ENCODE peak calls at places on chromosomes 12 and 14, in eight cellular contexts. M is cardiac muscle cell; Q is fibroblast of lung; F is AG04449; X is endothelial cell of umbilical vein; O is CD4-positive, alpha-beta T cell; U is NB4; B is neural progenitor cell. J is an unnamed sample.

GRCh38 chr14:104941508-104942365 is 17.1 kb downstream of the PLD4 start:
- DNase-seq in M (no peak), Q (no peak), F (no peak), X (no peak), O (no peak), U (no peak), B (no peak), J (no peak)

GRCh38 chr12:81300454-81300853 is 222.6 kb downstream of the ACSS3 start:
- DNase-seq in M (peak), Q (no peak), F (no peak), X (no peak), O (no peak), U (peak), B (peak), J (no peak)

GRCh38 chr12:105910030-105910429 is 228.7 kb downstream of the NUAK1 start:
- DNase-seq in M (no peak), Q (no peak), F (no peak), X (no peak), O (no peak), U (no peak), B (no peak), J (no peak)

GRCh38 chr14:36771256-36771655 is 109.6 kb downstream of the PAX9 start:
- DNase-seq in M (no peak), Q (no peak), F (no peak), X (peak), O (no peak), U (no peak), B (no peak), J (no peak)

GRCh38 chr14:101360045-101360931 is 201.0 kb upstream of the DIO3 start:
- DNase-seq in M (peak), Q (peak), F (no peak), X (no peak), O (no peak), U (no peak), B (no peak), J (no peak)

GRCh38 chr14:101442451-101442850 is 118.8 kb upstream of the DIO3 start:
- DNase-seq in M (peak), Q (no peak), F (no peak), X (no peak), O (peak), U (peak), B (no peak), J (no peak)

GRCh38 chr12:57740656-57741412 is 2.3 kb upstream of the AGAP2 start:
- DNase-seq in M (no peak), Q (no peak), F (no peak), X (peak), O (peak), U (peak), B (no peak), J (peak)

GRCh38 chr14:41830679-41831078 is 224.0 kb downstream of the LRFN5 start:
- DNase-seq in M (peak), Q (peak), F (no peak), X (no peak), O (no peak), U (no peak), B (no peak), J (no peak)

GRCh38 chr14:91228112-91229004 is 16.1 kb downstream of the GPR68 start:
- DNase-seq in M (peak), Q (peak), F (no peak), X (peak), O (peak), U (peak), B (no peak), J (peak)

GRCh38 chr12:104219908-104220404 is 4.4 kb downstream of the TXNRD1 start:
- DNase-seq in M (no peak), Q (peak), F (peak), X (peak), O (peak), U (peak), B (no peak), J (no peak)

GRCh38 chr14:104138098-104138890 is at the start of gene KIF26A:
- DNase-seq in M (no peak), Q (no peak), F (no peak), X (peak), O (peak), U (no peak), B (peak), J (no peak)

GRCh38 chr14:85947461-85947860 is 417.5 kb downstream of the FLRT2 start:
- DNase-seq in M (no peak), Q (no peak), F (no peak), X (no peak), O (no peak), U (no peak), B (no peak), J (no peak)

GRCh38 chr14:50025073-50025472 is 91.3 kb downstream of the VCPKMT start:
- DNase-seq in M (no peak), Q (no peak), F (no peak), X (no peak), O (no peak), U (no peak), B (no peak), J (no peak)

GRCh38 chr14:69010632-69011031 is 31.5 kb upstream of the ACTN1 start:
- DNase-seq in M (no peak), Q (peak), F (no peak), X (no peak), O (peak), U (no peak), B (no peak), J (no peak)

GRCh38 chr12:51533799-51534198 is 57.2 kb upstream of the SCN8A start:
- DNase-seq in M (peak), Q (peak), F (no peak), X (peak), O (no peak), U (no peak), B (no peak), J (no peak)

GRCh38 chr12:51538149-51538548 is 52.9 kb upstream of the SCN8A start:
- DNase-seq in M (no peak), Q (no peak), F (no peak), X (no peak), O (no peak), U (no peak), B (no peak), J (no peak)

GRCh38 chr12:51534675-51535074 is 56.4 kb upstream of the SCN8A start:
- DNase-seq in M (no peak), Q (no peak), F (no peak), X (no peak), O (no peak), U (no peak), B (no peak), J (no peak)

GRCh38 chr12:51534216-51534615 is 56.8 kb upstream of the SCN8A start:
- DNase-seq in M (no peak), Q (no peak), F (no peak), X (no peak), O (no peak), U (no peak), B (no peak), J (no peak)

GRCh38 chr12:51536159-51536558 is 54.9 kb upstream of the SCN8A start:
- DNase-seq in M (peak), Q (peak), F (no peak), X (no peak), O (no peak), U (peak), B (no peak), J (no peak)
- TF ChIP-seq CTCF in M (no peak), Q (peak), F (no peak), X (no peak), O (no peak), U (no peak), B (peak), J (no peak)

DNA sequence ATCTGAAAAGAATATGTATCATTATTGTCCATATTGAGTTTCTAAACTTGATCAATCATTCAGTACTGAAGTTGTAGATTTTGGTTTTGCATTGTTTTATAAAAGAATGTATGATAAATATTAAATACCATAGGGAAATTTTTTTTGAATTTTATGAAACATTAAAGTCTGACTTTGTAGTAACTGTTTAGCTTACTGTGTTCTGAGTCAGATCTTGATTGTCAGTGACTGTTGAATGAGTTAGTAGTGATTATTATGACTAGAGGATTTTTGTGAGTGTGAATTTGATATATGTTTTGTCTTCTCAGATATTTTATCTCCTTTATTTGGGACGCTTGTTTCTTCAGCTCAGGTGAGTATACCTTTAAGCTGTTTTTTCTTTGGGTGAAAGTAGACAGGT is 10.1 kb downstream of the TDP1 start:
- DNase-seq in M (no peak), Q (no peak), F (no peak), X (no peak), O (no peak), U (no peak), B (no peak), J (no peak)
- TF ChIP-seq CTCF in M (no peak), Q (no peak), F (no peak), X (no peak), O (no peak), U (no peak), B (no peak), J (no peak)

GRCh38 chr14:33430414-33430813 is 491.7 kb downstream of the NPAS3 start:
- DNase-seq in M (no peak), Q (no peak), F (no peak), X (no peak), O (no peak), U (no peak), B (no peak), J (no peak)

GRCh38 chr14:33435911-33436310 is 497.2 kb downstream of the NPAS3 start:
- DNase-seq in M (peak), Q (peak), F (peak), X (no peak), O (no peak), U (no peak), B (no peak), J (no peak)

DNA sequence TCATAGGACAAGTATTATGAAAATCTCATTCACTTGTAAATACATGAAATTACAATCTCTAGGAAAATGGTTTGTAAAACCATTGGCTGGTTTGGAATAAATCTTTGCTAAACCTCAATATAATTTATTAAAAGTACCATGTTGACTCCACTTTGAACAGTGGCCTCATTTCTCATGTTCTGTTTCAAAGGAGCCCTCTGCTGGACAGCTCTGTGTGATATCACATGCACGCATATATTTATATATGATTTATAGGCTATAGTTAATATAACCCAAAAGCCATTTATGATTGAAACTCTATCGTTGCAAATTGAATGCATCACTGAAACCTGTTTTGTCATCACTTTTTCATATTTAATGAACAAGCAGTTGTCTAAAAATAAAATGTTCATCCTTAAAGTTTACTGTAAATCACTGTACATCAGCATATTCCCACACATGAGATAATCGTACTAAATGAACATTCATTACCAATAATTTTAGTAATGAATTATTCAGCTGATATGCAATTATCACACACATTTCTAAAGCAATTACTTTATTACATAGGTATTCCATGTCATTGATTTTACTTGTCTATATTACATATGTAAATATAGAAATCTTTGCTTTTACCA is 493.8 kb downstream of the NPAS3 start:
- DNase-seq in M (peak), Q (peak), F (no peak), X (peak), O (no peak), U (peak), B (peak), J (no peak)
- TF ChIP-seq CTCF in M (peak), Q (peak), F (peak), X (peak), O (no peak), U (peak), B (peak), J (peak)

GRCh38 chr12:85711735-85712390 is 124.3 kb downstream of the RASSF9 start:
- DNase-seq in M (no peak), Q (peak), F (no peak), X (no peak), O (no peak), U (no peak), B (no peak), J (no peak)

GRCh38 chr12:85713368-85713767 is 122.8 kb downstream of the RASSF9 start:
- DNase-seq in M (peak), Q (peak), F (no peak), X (no peak), O (no peak), U (no peak), B (no peak), J (no peak)

GRCh38 chr12:85714425-85714824 is 121.8 kb downstream of the RASSF9 start:
- DNase-seq in M (no peak), Q (no peak), F (no peak), X (no peak), O (no peak), U (no peak), B (no peak), J (no peak)

GRCh38 chr12:85708775-85709174 is 127.4 kb downstream of the RASSF9 start:
- DNase-seq in M (no peak), Q (no peak), F (no peak), X (no peak), O (no peak), U (no peak), B (no peak), J (no peak)
- TF ChIP-seq CTCF in M (no peak), Q (no peak), F (no peak), X (no peak), O (no peak), U (no peak), B (no peak), J (no peak)

J was measured in GM20000.